ENCODE peak calls at places on chromosomes 7 and 10, in eight cellular contexts. Q, U, D, Y, F, O, I and A are unnamed samples.
A peak's percentile ranks its signal among the peaks of the same experiment; 100 is the strongest.

GRCh38 chr7:31816810-31817209 is 129.8 kb downstream of the PPP1R17 start:
- DNase-seq in Q (no peak), U (no peak), D (no peak), Y (no peak), F (no peak), O (no peak), I (no peak), A (no peak)

GRCh38 chr7:87359366-87359765 is 13.9 kb downstream of the CROT start:
- DNase-seq in Q (no peak), U (no peak), D (peak; percentile 76), Y (no peak), F (no peak), O (no peak), I (no peak), A (no peak)

GRCh38 chr10:59967079-59967478 is 60.7 kb upstream of the CCDC6 start:
- DNase-seq in Q (no peak), U (no peak), D (no peak), Y (no peak), F (no peak), O (no peak), I (no peak), A (no peak)

GRCh38 chr7:111086532-111086931 is 4.4 kb upstream of the LRRN3 start:
- DNase-seq in Q (no peak), U (no peak), D (no peak), Y (no peak), F (no peak), O (no peak), I (no peak), A (no peak)

GRCh38 chr7:69871213-69871885 is 273.1 kb downstream of the AUTS2 start:
- DNase-seq in Q (no peak), U (no peak), D (peak; percentile 33), Y (no peak), F (no peak), O (no peak), I (peak; percentile 44), A (no peak)

GRCh38 chr10:3943695-3944257 is 158.8 kb upstream of the KLF6 start:
- DNase-seq in Q (no peak), U (no peak), D (no peak), Y (peak; percentile 68), F (no peak), O (peak; percentile 23), I (no peak), A (no peak)

GRCh38 chr10:103934308-103934707 is 16.3 kb upstream of the STN1 start:
- DNase-seq in Q (no peak), U (no peak), D (no peak), Y (no peak), F (no peak), O (no peak), I (no peak), A (no peak)

GRCh38 chr7:36810476-36810875 is 86.2 kb upstream of the AOAH start:
- DNase-seq in Q (no peak), U (no peak), D (no peak), Y (no peak), F (no peak), O (no peak), I (no peak), A (no peak)

GRCh38 chr7:30915751-30916150 is 4.1 kb downstream of the AQP1 start:
- DNase-seq in Q (no peak), U (no peak), D (no peak), Y (no peak), F (no peak), O (no peak), I (no peak), A (no peak)

GRCh38 chr10:13920465-13920864 is 333.7 kb downstream of the PRPF18 start:
- DNase-seq in Q (no peak), U (no peak), D (no peak), Y (no peak), F (no peak), O (no peak), I (no peak), A (no peak)

GRCh38 chr10:114024876-114025609 is 18.6 kb upstream of the ADRB1 start:
- DNase-seq in Q (no peak), U (no peak), D (peak; percentile 45), Y (no peak), F (peak; percentile 82), O (no peak), I (no peak), A (no peak)

GRCh38 chr7:115851291-115851690 is 179.3 kb downstream of the TFEC start:
- DNase-seq in Q (peak; percentile 30), U (no peak), D (no peak), Y (no peak), F (no peak), O (no peak), I (no peak), A (no peak)

GRCh38 chr7:40483630-40484029 is 348.8 kb downstream of the SUGCT start:
- DNase-seq in Q (no peak), U (no peak), D (no peak), Y (no peak), F (no peak), O (no peak), I (peak; percentile 2), A (no peak)

GRCh38 chr7:16357921-16358320 is 63.4 kb downstream of the CRPPA start:
- DNase-seq in Q (no peak), U (no peak), D (no peak), Y (no peak), F (no peak), O (no peak), I (no peak), A (no peak)

GRCh38 chr7:19984231-19984632 is 210.8 kb upstream of the TMEM196 start:
- DNase-seq in Q (no peak), U (no peak), D (no peak), Y (no peak), F (peak; percentile 67), O (no peak), I (no peak), A (no peak)

GRCh38 chr7:19988860-19989259 is 215.4 kb upstream of the TMEM196 start:
- DNase-seq in Q (no peak), U (no peak), D (no peak), Y (no peak), F (no peak), O (no peak), I (no peak), A (no peak)

GRCh38 chr7:19982841-19983835 is 209.7 kb upstream of the TMEM196 start:
- DNase-seq in Q (peak; percentile 48), U (peak; percentile 15), D (no peak), Y (no peak), F (no peak), O (no peak), I (no peak), A (no peak)
- TF ChIP-seq CTCF in Q (peak; percentile 63), U (peak; percentile 11), D (no peak), Y (no peak), F (peak; percentile 15), O (peak; percentile 24), I (peak; percentile 7), A (peak; percentile 77)

GRCh38 chr7:121080913-121081326 is 92.4 kb downstream of the CPED1 start:
- DNase-seq in Q (no peak), U (no peak), D (no peak), Y (no peak), F (no peak), O (no peak), I (no peak), A (no peak)

GRCh38 chr7:121081327-121081936 is 92.9 kb downstream of the CPED1 start:
- DNase-seq in Q (peak; percentile 62), U (no peak), D (peak; percentile 20), Y (no peak), F (no peak), O (no peak), I (peak; percentile 4), A (no peak)

GRCh38 chr7:121078701-121079227 is 90.3 kb downstream of the CPED1 start:
- DNase-seq in Q (no peak), U (no peak), D (no peak), Y (no peak), F (no peak), O (no peak), I (no peak), A (no peak)

GRCh38 chr7:121080257-121080912 is 91.9 kb downstream of the CPED1 start:
- DNase-seq in Q (no peak), U (no peak), D (no peak), Y (no peak), F (no peak), O (no peak), I (no peak), A (no peak)

GRCh38 chr7:121079425-121080169 is 91.1 kb downstream of the CPED1 start:
- DNase-seq in Q (no peak), U (no peak), D (no peak), Y (no peak), F (no peak), O (no peak), I (no peak), A (no peak)
- TF ChIP-seq CTCF in Q (peak; percentile 38), U (no peak), D (no peak), Y (no peak), F (no peak), O (no peak), I (no peak), A (peak; percentile 72)

DNA sequence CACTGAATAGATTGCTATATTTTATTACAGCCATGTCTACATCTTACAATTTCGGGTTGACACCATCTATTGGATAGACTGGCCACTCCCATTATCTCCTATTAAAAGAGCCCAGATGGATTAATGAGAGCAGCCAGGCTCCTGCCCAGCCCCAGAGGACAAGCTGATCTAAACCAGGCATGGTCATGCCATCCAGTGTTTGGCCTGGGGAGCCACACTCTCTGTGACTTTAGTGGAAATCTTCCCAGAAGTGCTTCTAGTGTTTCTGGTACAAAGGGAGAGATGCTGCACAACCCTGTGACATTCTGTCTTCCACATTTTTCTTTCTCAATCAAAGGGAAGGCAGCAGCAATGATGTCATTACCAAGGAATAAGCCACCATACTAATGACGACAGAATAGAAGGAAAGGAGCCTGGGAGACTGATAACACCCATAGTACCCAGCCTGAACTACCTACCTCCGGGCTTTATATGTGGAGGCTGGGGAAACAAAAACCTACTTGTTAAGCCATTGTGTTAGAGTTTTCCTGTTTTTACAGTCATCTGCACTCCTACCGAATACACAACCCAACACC is 5.0 kb downstream of the NEBL start:
- DNase-seq in Q (no peak), U (no peak), D (no peak), Y (no peak), F (no peak), O (no peak), I (no peak), A (no peak)
- TF ChIP-seq CTCF in Q (no peak), U (no peak), D (no peak), Y (no peak), F (no peak), O (no peak), I (no peak), A (no peak)

GRCh38 chr7:131042269-131043160 is 285.2 kb upstream of the MKLN1 start:
- DNase-seq in Q (no peak), U (no peak), D (no peak), Y (no peak), F (no peak), O (peak; percentile 54), I (no peak), A (no peak)

GRCh38 chr7:131038153-131038552 is 289.5 kb upstream of the MKLN1 start:
- DNase-seq in Q (no peak), U (no peak), D (no peak), Y (no peak), F (no peak), O (peak; percentile 54), I (no peak), A (no peak)

GRCh38 chr7:131040467-131040932 is 287.2 kb upstream of the MKLN1 start:
- DNase-seq in Q (peak; percentile 48), U (no peak), D (peak; percentile 47), Y (no peak), F (no peak), O (peak; percentile 59), I (peak; percentile 58), A (no peak)

GRCh38 chr7:131039355-131039762 is 288.3 kb upstream of the MKLN1 start:
- DNase-seq in Q (no peak), U (no peak), D (no peak), Y (no peak), F (no peak), O (peak; percentile 38), I (no peak), A (no peak)

GRCh38 chr7:131039836-131040235 is 287.8 kb upstream of the MKLN1 start:
- DNase-seq in Q (no peak), U (no peak), D (no peak), Y (no peak), F (no peak), O (no peak), I (no peak), A (no peak)
- TF ChIP-seq CTCF in Q (no peak), U (no peak), D (no peak), Y (no peak), F (no peak), O (no peak), I (no peak), A (no peak)